ENCODE peak calls at places on chromosomes 5 and 9, in six cellular contexts. One of them, this sample, is unnamed.
A peak's percentile ranks its signal among the peaks of the same experiment; 100 is the strongest.

GRCh38 chr5:175709276-175709781 is 51.5 kb downstream of the HRH2 start:
- DNase-seq in A549: no peak
- DNase-seq in K562: no peak
- DNase-seq in GM12878: no peak
- DNase-seq in endothelial cell of umbilical vein: no peak
- DNase-seq in HepG2: no peak
- DNase-seq in this sample: peak; percentile 22

GRCh38 chr5:158142182-158142581 is 283.2 kb upstream of the CLINT1 start:
- DNase-seq in A549: no peak
- DNase-seq in K562: no peak
- DNase-seq in GM12878: no peak
- DNase-seq in endothelial cell of umbilical vein: peak; percentile 23
- DNase-seq in HepG2: no peak
- DNase-seq in this sample: no peak

GRCh38 chr5:14181299-14181968 is 38.3 kb downstream of the TRIO start:
- DNase-seq in A549: no peak
- DNase-seq in K562: no peak
- DNase-seq in GM12878: no peak
- DNase-seq in endothelial cell of umbilical vein: no peak
- DNase-seq in HepG2: no peak
- DNase-seq in this sample: no peak

GRCh38 chr5:92927291-92927778 is 653.7 kb downstream of the NR2F1-AS1 start:
- DNase-seq in A549: no peak
- DNase-seq in K562: no peak
- DNase-seq in GM12878: no peak
- DNase-seq in endothelial cell of umbilical vein: peak; percentile 72
- DNase-seq in HepG2: peak; percentile 96
- DNase-seq in this sample: no peak

GRCh38 chr5:122665087-122665486 is 109.8 kb upstream of the SNX2 start:
- DNase-seq in A549: no peak
- DNase-seq in K562: no peak
- DNase-seq in GM12878: no peak
- DNase-seq in endothelial cell of umbilical vein: no peak
- DNase-seq in HepG2: no peak
- DNase-seq in this sample: no peak

GRCh38 chr9:114779352-114779845 is 26.4 kb downstream of the TNFSF15 start:
- DNase-seq in A549: peak; percentile 92
- DNase-seq in K562: no peak
- DNase-seq in GM12878: no peak
- DNase-seq in endothelial cell of umbilical vein: peak; percentile 100
- DNase-seq in HepG2: no peak
- DNase-seq in this sample: no peak

GRCh38 chr5:56659991-56660390 is 155.4 kb upstream of the MAP3K1 start:
- DNase-seq in A549: no peak
- DNase-seq in K562: no peak
- DNase-seq in GM12878: no peak
- DNase-seq in endothelial cell of umbilical vein: no peak
- DNase-seq in HepG2: no peak
- DNase-seq in this sample: no peak

GRCh38 chr9:101365181-101365580 is 19.6 kb downstream of the BAAT start:
- DNase-seq in A549: no peak
- DNase-seq in K562: no peak
- DNase-seq in GM12878: no peak
- DNase-seq in endothelial cell of umbilical vein: no peak
- DNase-seq in HepG2: no peak
- DNase-seq in this sample: no peak

GRCh38 chr5:151682751-151683331 is 3.9 kb downstream of the SPARC start:
- DNase-seq in A549: no peak
- DNase-seq in K562: no peak
- DNase-seq in GM12878: no peak
- DNase-seq in endothelial cell of umbilical vein: peak; percentile 27
- DNase-seq in HepG2: no peak
- DNase-seq in this sample: no peak

GRCh38 chr5:159785639-159786038 is 130.6 kb upstream of the ADRA1B start:
- DNase-seq in A549: no peak
- DNase-seq in K562: no peak
- DNase-seq in GM12878: no peak
- DNase-seq in endothelial cell of umbilical vein: no peak
- DNase-seq in HepG2: no peak
- DNase-seq in this sample: no peak

GRCh38 chr5:91556-92263 is at the start of gene PLEKHG4B:
- DNase-seq in A549: no peak
- DNase-seq in K562: no peak
- DNase-seq in GM12878: no peak
- DNase-seq in endothelial cell of umbilical vein: no peak
- DNase-seq in HepG2: no peak
- DNase-seq in this sample: no peak

GRCh38 chr5:18987101-18987500 is 1000.9 kb downstream of the CDH18 start:
- DNase-seq in A549: no peak
- DNase-seq in K562: no peak
- DNase-seq in GM12878: no peak
- DNase-seq in endothelial cell of umbilical vein: no peak
- DNase-seq in HepG2: no peak
- DNase-seq in this sample: no peak

GRCh38 chr9:115117999-115118470 is at the start of gene TNC:
- DNase-seq in A549: peak; percentile 2
- DNase-seq in K562: no peak
- DNase-seq in GM12878: no peak
- DNase-seq in endothelial cell of umbilical vein: peak; percentile 5
- DNase-seq in HepG2: no peak
- DNase-seq in this sample: no peak

GRCh38 chr9:33101104-33101951 is 24.9 kb upstream of the SMU1 start:
- DNase-seq in A549: peak; percentile 49
- DNase-seq in K562: no peak
- DNase-seq in GM12878: no peak
- DNase-seq in endothelial cell of umbilical vein: no peak
- DNase-seq in HepG2: no peak
- DNase-seq in this sample: no peak

GRCh38 chr5:61362796-61363364 is 30.8 kb downstream of the ZSWIM6 start:
- DNase-seq in A549: peak; percentile 38
- DNase-seq in K562: peak; percentile 5
- DNase-seq in GM12878: no peak
- DNase-seq in endothelial cell of umbilical vein: no peak
- DNase-seq in HepG2: no peak
- DNase-seq in this sample: peak; percentile 6

GRCh38 chr5:345404-346195 is 24.1 kb downstream of the AHRR start:
- DNase-seq in A549: no peak
- DNase-seq in K562: no peak
- DNase-seq in GM12878: no peak
- DNase-seq in endothelial cell of umbilical vein: no peak
- DNase-seq in HepG2: no peak
- DNase-seq in this sample: peak; percentile 22

GRCh38 chr5:109411627-109412026 is 1.9 kb upstream of the PJA2 start:
- DNase-seq in A549: peak; percentile 24
- DNase-seq in K562: peak; percentile 49
- DNase-seq in GM12878: no peak
- DNase-seq in endothelial cell of umbilical vein: peak; percentile 91
- DNase-seq in HepG2: no peak
- DNase-seq in this sample: peak; percentile 50

GRCh38 chr9:96875460-96876142 is 21.3 kb upstream of the ZNF782 start:
- DNase-seq in A549: peak; percentile 91
- DNase-seq in K562: no peak
- DNase-seq in GM12878: peak; percentile 51
- DNase-seq in endothelial cell of umbilical vein: peak; percentile 87
- DNase-seq in HepG2: peak; percentile 96
- DNase-seq in this sample: peak; percentile 88

GRCh38 chr5:102591650-102592049 is 92.8 kb upstream of the SLCO6A1 start:
- DNase-seq in A549: no peak
- DNase-seq in K562: no peak
- DNase-seq in GM12878: peak; percentile 13
- DNase-seq in endothelial cell of umbilical vein: no peak
- DNase-seq in HepG2: no peak
- DNase-seq in this sample: no peak

GRCh38 chr9:107020040-107020530 is 157.1 kb downstream of the ZNF462 start:
- DNase-seq in A549: no peak
- DNase-seq in K562: no peak
- DNase-seq in GM12878: peak; percentile 50
- DNase-seq in endothelial cell of umbilical vein: no peak
- DNase-seq in HepG2: no peak
- DNase-seq in this sample: no peak

DNA sequence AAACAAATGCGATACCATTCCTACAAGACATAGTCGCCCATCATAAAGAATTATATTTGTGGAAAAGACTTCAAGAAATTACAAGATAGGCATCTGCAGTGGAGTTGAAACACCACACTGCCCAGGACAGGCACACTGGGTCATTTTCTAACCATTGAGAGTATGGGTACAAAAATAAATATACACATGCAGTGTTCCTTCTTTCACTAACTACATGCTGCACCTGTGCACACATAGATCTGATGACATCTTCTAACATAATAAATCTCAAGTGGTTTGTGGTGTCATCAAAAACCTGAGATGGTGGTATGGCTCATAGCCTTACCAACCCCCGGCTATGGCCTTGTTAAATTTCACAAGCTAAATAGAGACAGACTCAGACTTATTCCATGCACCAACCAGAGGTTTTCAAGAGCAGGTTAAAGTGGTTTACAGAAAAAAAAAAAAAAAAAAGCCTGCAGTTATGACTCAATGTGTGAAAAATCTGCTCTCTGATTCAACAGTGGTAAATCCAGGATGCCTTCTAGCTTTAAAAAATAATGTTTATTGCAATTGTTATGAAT is 12.4 kb upstream of the NFIB start:
- DNase-seq in A549: peak; percentile 47
- DNase-seq in K562: no peak
- DNase-seq in GM12878: no peak
- DNase-seq in endothelial cell of umbilical vein: peak; percentile 52
- DNase-seq in HepG2: no peak
- DNase-seq in this sample: peak; percentile 24
- TF ChIP-seq MYC in A549: no peak
- TF ChIP-seq MYC in K562: no peak
- TF ChIP-seq MYC in GM12878: no peak
- TF ChIP-seq MYC in endothelial cell of umbilical vein: no peak
- TF ChIP-seq MYC in HepG2: no peak
- TF ChIP-seq MYC in this sample: no peak

GRCh38 chr9:95770653-95771131 is 104.8 kb upstream of the ERCC6L2 start:
- DNase-seq in A549: no peak
- DNase-seq in K562: no peak
- DNase-seq in GM12878: no peak
- DNase-seq in endothelial cell of umbilical vein: no peak
- DNase-seq in HepG2: no peak
- DNase-seq in this sample: peak; percentile 41
- TF ChIP-seq MAX in A549: no peak
- TF ChIP-seq MAX in K562: no peak
- TF ChIP-seq MAX in GM12878: no peak
- TF ChIP-seq MAX in endothelial cell of umbilical vein: no peak
- TF ChIP-seq MAX in HepG2: no peak
- TF ChIP-seq MAX in this sample: no peak

DNA sequence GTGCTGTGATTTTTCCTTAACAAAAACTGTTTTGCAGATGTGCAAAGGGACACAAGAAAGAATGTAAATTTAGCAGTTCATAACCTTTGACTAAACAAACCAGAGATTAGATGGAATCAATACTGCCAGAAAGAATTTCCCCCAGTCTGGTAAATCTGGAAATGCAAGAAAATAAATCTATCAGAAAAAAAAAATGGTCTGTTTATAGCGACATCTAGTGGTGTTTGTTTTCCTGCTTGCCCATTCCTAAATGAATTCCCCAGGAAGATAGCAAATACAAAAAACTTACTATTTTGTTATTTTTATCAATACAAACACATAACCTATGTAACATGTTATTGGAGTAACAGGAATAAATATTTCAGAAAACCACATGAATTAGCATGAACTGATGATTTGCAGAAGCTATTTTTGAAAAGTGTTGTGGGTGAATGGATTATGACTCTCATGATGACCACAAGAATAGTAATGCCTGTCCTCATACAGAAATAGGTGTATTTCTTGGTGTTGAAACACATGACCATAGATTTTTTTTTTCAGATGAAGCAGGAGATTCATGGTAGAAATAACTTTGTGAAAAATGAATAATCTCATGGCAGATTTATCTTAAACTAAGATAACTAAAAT is 1703.8 kb downstream of the MAT2B start:
- DNase-seq in A549: peak; percentile 29
- DNase-seq in K562: peak; percentile 8
- DNase-seq in GM12878: no peak
- DNase-seq in endothelial cell of umbilical vein: peak; percentile 24
- DNase-seq in HepG2: peak; percentile 3
- DNase-seq in this sample: peak; percentile 68
- TF ChIP-seq CTCF in A549: peak; percentile 67
- TF ChIP-seq CTCF in K562: no peak
- TF ChIP-seq CTCF in GM12878: peak; percentile 53
- TF ChIP-seq CTCF in endothelial cell of umbilical vein: peak; percentile 46
- TF ChIP-seq CTCF in HepG2: peak; percentile 41
- TF ChIP-seq CTCF in this sample: peak; percentile 47

GRCh38 chr9:105439428-105439827 is 8.4 kb upstream of the FSD1L start:
- DNase-seq in A549: no peak
- DNase-seq in K562: no peak
- DNase-seq in GM12878: no peak
- DNase-seq in endothelial cell of umbilical vein: no peak
- DNase-seq in HepG2: no peak
- DNase-seq in this sample: no peak
- TF ChIP-seq MYC in A549: no peak
- TF ChIP-seq MYC in K562: no peak
- TF ChIP-seq MYC in GM12878: no peak
- TF ChIP-seq MYC in endothelial cell of umbilical vein: no peak
- TF ChIP-seq MYC in HepG2: no peak
- TF ChIP-seq MYC in this sample: no peak

DNA sequence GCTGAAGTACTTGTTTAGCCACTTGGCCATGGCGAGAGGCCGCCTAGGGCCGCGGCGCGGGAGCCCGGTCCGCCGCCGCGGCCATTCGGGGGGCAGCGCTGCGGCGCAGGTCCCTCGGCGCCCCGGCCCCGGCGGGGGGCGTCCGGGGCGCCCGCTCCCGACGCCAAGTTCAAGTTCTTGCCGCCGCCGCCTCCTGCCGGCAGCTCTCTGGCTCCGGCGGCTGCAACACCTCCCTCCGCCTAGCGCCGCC is 486 bp downstream of the SHB start:
- DNase-seq in A549: peak; percentile 60
- DNase-seq in K562: peak; percentile 78
- DNase-seq in GM12878: no peak
- DNase-seq in endothelial cell of umbilical vein: peak; percentile 61
- DNase-seq in HepG2: no peak
- DNase-seq in this sample: peak; percentile 58
- TF ChIP-seq MAX in A549: no peak
- TF ChIP-seq MAX in K562: no peak
- TF ChIP-seq MAX in GM12878: no peak
- TF ChIP-seq MAX in endothelial cell of umbilical vein: no peak
- TF ChIP-seq MAX in HepG2: no peak
- TF ChIP-seq MAX in this sample: no peak

This sample was measured in NB4.